ENCODE peak calls at places on chromosomes 3 and 15, in seven cellular contexts. T, R, O, C, A, H and Z are unnamed samples. For H3K36me3, the result is how much of the 10 kb centered on the place peaks cover.

GRCh38 chr3:8869613-8870012 is 93.7 kb downstream of the RAD18 start:
- DNase-seq in O (no peak), C (peak), T (peak), H (no peak), A (no peak), R (peak), Z (no peak)

GRCh38 chr15:69885182-69886041 is 212.3 kb downstream of the TLE3 start:
- DNase-seq in A (no peak), H (no peak), R (no peak), T (peak), C (peak), O (no peak), Z (no peak)

GRCh38 chr3:169818330-169818729 is 5.6 kb upstream of the LRRC34 start:
- DNase-seq in O (no peak), H (no peak), T (no peak), C (peak), A (no peak), R (no peak), Z (no peak)

GRCh38 chr3:117059054-117059989 is 349.7 kb downstream of the TUSC7 start:
- DNase-seq in H (no peak), A (no peak), T (peak), O (no peak), R (no peak), C (peak), Z (no peak)

GRCh38 chr15:79640206-79640605 is 208.1 kb downstream of the MINAR1 start:
- DNase-seq in O (no peak), A (no peak), R (peak), H (no peak), T (peak), C (peak), Z (no peak)

GRCh38 chr15:78195735-78196201 is 38.6 kb downstream of the ACSBG1 start:
- DNase-seq in A (peak), T (peak), R (no peak), C (no peak), H (no peak), O (peak), Z (peak)

GRCh38 chr15:75171408-75171807 is 30.3 kb upstream of the C15orf39 start:
- DNase-seq in O (no peak), R (peak), H (no peak), C (peak), T (peak), A (no peak), Z (peak)

GRCh38 chr3:46880884-46881818 is 3.6 kb downstream of the PTH1R start:
- DNase-seq in A (peak), H (no peak), O (no peak), C (no peak), R (no peak), T (no peak), Z (no peak)

GRCh38 chr15:28098766-28099554 is at the start of gene OCA2:
- DNase-seq in T (no peak), O (peak), H (no peak), C (peak), R (no peak), A (peak), Z (peak)

GRCh38 chr3:187943677-187944390 is 198.6 kb upstream of the BCL6 start:
- DNase-seq in T (no peak), C (peak), R (peak), O (no peak), A (no peak), H (no peak), Z (no peak)

GRCh38 chr3:167684389-167684993 is 30.7 kb upstream of the WDR49 start:
- DNase-seq in T (peak), O (no peak), H (no peak), R (peak), C (peak), A (peak), Z (no peak)

GRCh38 chr15:67836477-67836876 is 3.4 kb downstream of the RNU6-1 start:
- DNase-seq in O (peak), H (no peak), C (no peak), T (peak), R (no peak), A (peak), Z (no peak)

GRCh38 chr3:34012102-34012461 is 213.7 kb downstream of the PDCD6IP start:
- DNase-seq in C (peak), R (peak), H (no peak), T (peak), O (no peak), A (no peak), Z (no peak)

GRCh38 chr15:82021021-82021420 is 24.8 kb downstream of the MEX3B start:
- DNase-seq in A (no peak), C (peak), O (no peak), H (no peak), T (no peak), R (no peak), Z (no peak)

GRCh38 chr15:83087535-83087934 is 19.9 kb upstream of the TM6SF1 start:
- DNase-seq in O (no peak), C (no peak), R (no peak), A (no peak), H (no peak), T (peak), Z (no peak)

GRCh38 chr15:43406192-43406591 is 35.3 kb downstream of the TUBGCP4 start:
- DNase-seq in A (no peak), O (no peak), T (no peak), H (no peak), C (no peak), R (no peak), Z (no peak)

GRCh38 chr15:43105077-43105769 is 615 bp downstream of the UBR1 start:
- DNase-seq in C (peak), A (no peak), H (no peak), O (peak), R (no peak), T (no peak), Z (no peak)

GRCh38 chr15:75349851-75350588 is 3.2 kb downstream of the NEIL1 start:
- DNase-seq in C (no peak), O (peak), T (no peak), A (no peak), R (no peak), H (no peak), Z (peak)

GRCh38 chr3:105571005-105571404 is 204.3 kb downstream of the ALCAM start:
- DNase-seq in H (no peak), T (no peak), R (no peak), O (no peak), C (no peak), A (no peak), Z (no peak)

GRCh38 chr3:111666041-111666735 is 71.0 kb upstream of the ZBED2 start:
- DNase-seq in R (no peak), A (no peak), T (no peak), H (no peak), C (no peak), O (no peak), Z (no peak)

GRCh38 chr15:92112180-92112579 is 258.7 kb downstream of the SLCO3A1 start:
- DNase-seq in R (no peak), T (no peak), A (no peak), C (peak), O (no peak), H (no peak), Z (no peak)

GRCh38 chr3:74633021-74633420 is 18.6 kb upstream of the CNTN3 start:
- DNase-seq in A (no peak), O (no peak), T (no peak), H (no peak), R (no peak), C (peak), Z (no peak)

GRCh38 chr3:117165611-117166051 is 456.1 kb downstream of the TUSC7 start:
- DNase-seq in T (no peak), R (no peak), C (peak), A (no peak), O (no peak), H (no peak), Z (no peak)

GRCh38 chr3:47000198-47000815 is 20.8 kb downstream of the NBEAL2 start:
- DNase-seq in R (peak), A (no peak), H (no peak), C (no peak), O (no peak), T (no peak), Z (no peak)

GRCh38 chr3:124032351-124032880 is 40.5 kb upstream of the ROPN1 start:
- DNase-seq in H (no peak), R (no peak), O (peak), C (peak), T (no peak), A (no peak), Z (no peak)

GRCh38 chr3:133124511-133124910 is 86.3 kb downstream of the TMEM108 start:
- DNase-seq in T (no peak), R (no peak), H (no peak), A (no peak), O (no peak), C (peak), Z (no peak)

GRCh38 chr3:58238830-58239229 is 1.2 kb downstream of the ABHD6 start:
- DNase-seq in T (no peak), A (no peak), H (no peak), O (no peak), C (no peak), R (no peak), Z (no peak)

GRCh38 chr15:83300826-83301225 is 16.4 kb upstream of the BNC1 start:
- DNase-seq in R (no peak), T (no peak), H (no peak), A (no peak), O (no peak), C (peak), Z (no peak)

GRCh38 chr3:170862618-170863374 is 7.2 kb downstream of the RPL22L1 start:
- DNase-seq in R (peak), H (no peak), O (no peak), A (no peak), C (peak), T (no peak), Z (no peak)

GRCh38 chr15:26691249-26691648 is 81.6 kb downstream of the GABRB3 start:
- DNase-seq in H (no peak), A (no peak), C (no peak), T (no peak), R (no peak), O (no peak), Z (no peak)

GRCh38 chr3:184300377-184300717 is 1.3 kb downstream of the PSMD2 start:
- DNase-seq in T (peak), O (no peak), R (peak), A (no peak), C (peak), H (no peak), Z (no peak)
- H3K4me3 ChIP-seq in T (no peak), O (no peak), R (peak), A (peak), C (peak), H (no peak), Z (peak)

DNA sequence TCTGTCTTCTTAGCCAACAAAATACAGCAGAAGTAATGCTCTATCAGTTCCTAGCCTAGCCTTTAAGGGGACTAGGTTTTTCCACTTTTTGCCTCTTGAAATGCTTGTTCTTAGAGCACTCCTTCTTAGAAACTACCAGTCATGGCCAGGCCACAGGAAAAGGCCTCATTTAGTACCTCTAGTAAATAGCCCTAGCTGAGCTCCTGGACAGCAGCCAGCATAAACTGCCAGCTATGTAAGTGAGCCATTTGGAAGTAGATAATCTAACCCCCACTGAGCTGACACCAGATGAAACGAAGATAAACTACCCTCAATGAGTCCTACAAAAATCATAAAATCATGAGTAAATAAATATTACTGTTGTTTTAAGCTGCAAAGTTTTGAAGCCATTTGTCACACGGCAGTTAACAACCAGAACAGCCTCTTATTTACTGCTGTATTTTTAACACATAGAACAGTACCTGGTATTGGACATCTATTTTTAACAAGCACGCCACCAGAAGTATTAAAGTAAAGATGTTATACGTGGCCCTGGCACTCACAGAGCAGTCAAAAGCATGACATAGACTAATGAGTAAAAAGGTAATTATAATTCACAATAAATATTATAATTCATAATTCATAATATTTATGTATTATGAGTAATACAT is 12.0 kb downstream of the TBC1D5 start:
- DNase-seq in T (peak), C (peak), H (no peak), A (no peak), O (peak), R (peak), Z (no peak)
- H3K36me3 ChIP-seq in T (under half), C (under half), H (under half), A (under half), O (under half), R (under half), Z (under half)

GRCh38 chr3:24522155-24522579 is 27.5 kb upstream of the THRB start:
- DNase-seq in C (no peak), T (no peak), O (no peak), A (peak), H (no peak), R (no peak), Z (no peak)
- H3K4me3 ChIP-seq in C (peak), T (no peak), O (peak), A (peak), H (peak), R (peak), Z (peak)

GRCh38 chr3:66392966-66393485 is 107.8 kb downstream of the LRIG1 start:
- DNase-seq in C (no peak), T (no peak), R (no peak), A (no peak), H (no peak), O (no peak), Z (no peak)

GRCh38 chr3:66393486-66394260 is 107.1 kb downstream of the LRIG1 start:
- DNase-seq in H (no peak), A (no peak), T (peak), R (peak), O (no peak), C (peak), Z (no peak)

GRCh38 chr3:66392512-66392911 is 108.3 kb downstream of the LRIG1 start:
- DNase-seq in R (no peak), T (no peak), A (no peak), C (no peak), H (no peak), O (no peak), Z (no peak)

GRCh38 chr3:66386925-66387650 is 113.7 kb downstream of the LRIG1 start:
- DNase-seq in R (no peak), C (no peak), H (no peak), A (no peak), T (no peak), O (no peak), Z (no peak)

DNA sequence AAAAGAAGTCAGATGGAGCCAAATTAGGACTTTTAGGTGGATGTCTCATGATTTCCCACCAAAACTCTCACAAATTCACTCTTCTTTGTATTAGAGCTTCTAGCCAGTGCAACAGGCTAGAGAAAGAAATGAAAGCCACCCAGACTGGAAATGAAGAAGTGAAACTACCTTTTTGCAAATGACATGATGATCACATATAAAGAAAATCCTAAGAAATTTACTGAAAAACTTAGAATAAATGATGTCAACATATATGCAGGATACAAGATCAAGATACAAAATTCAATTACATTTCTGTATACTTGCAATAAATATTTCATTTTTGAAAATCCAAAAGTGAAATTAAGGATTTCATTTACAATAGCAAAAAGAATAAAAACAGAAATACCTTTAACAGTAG is 110.8 kb downstream of the LRIG1 start:
- DNase-seq in O (no peak), H (no peak), C (no peak), R (no peak), T (no peak), A (no peak), Z (no peak)
- H3K36me3 ChIP-seq in O (under half), H (half or more), C (under half), R (under half), T (under half), A (under half), Z (half or more)

GRCh38 chr15:100349696-100350433 is 8.1 kb upstream of the ADAMTS17 start:
- DNase-seq in C (peak), H (peak), A (peak), O (peak), R (peak), T (peak), Z (peak)
- H3K4me3 ChIP-seq in C (peak), H (peak), A (peak), O (peak), R (peak), T (peak), Z (peak)